ENCODE peak calls at places on chromosomes 7 and 10, in ten cellular contexts. One of them, this sample, is unnamed.

GRCh38 chr7:149199234-149199990 is 4.1 kb downstream of the ZNF282 start:
- DNase-seq in SK-N-SH: no peak
- DNase-seq in fibroblast of lung: peak; percentile 71
- DNase-seq in hepatocyte: no peak
- DNase-seq in H1: no peak
- DNase-seq in endothelial cell of umbilical vein: peak; percentile 40
- DNase-seq in osteoblast: peak; percentile 60
- DNase-seq in neural progenitor cell: no peak
- DNase-seq in HepG2: no peak
- DNase-seq in IMR-90: peak; percentile 37
- DNase-seq in this sample: no peak

GRCh38 chr7:220151-220841 is 27.9 kb downstream of the FAM20C start:
- DNase-seq in neural progenitor cell: peak; percentile 67
- DNase-seq in SK-N-SH: peak; percentile 75
- DNase-seq in IMR-90: no peak
- DNase-seq in H1: no peak
- DNase-seq in endothelial cell of umbilical vein: no peak
- DNase-seq in fibroblast of lung: no peak
- DNase-seq in HepG2: peak; percentile 45
- DNase-seq in osteoblast: no peak
- DNase-seq in hepatocyte: no peak
- DNase-seq in this sample: no peak

GRCh38 chr10:111756541-111757061 is 427.0 kb downstream of the GPAM start:
- DNase-seq in fibroblast of lung: peak; percentile 0
- DNase-seq in hepatocyte: peak; percentile 78
- DNase-seq in HepG2: peak; percentile 46
- DNase-seq in neural progenitor cell: peak; percentile 78
- DNase-seq in endothelial cell of umbilical vein: no peak
- DNase-seq in IMR-90: no peak
- DNase-seq in SK-N-SH: peak; percentile 18
- DNase-seq in osteoblast: peak; percentile 13
- DNase-seq in H1: peak; percentile 44
- DNase-seq in this sample: peak; percentile 84

GRCh38 chr7:41272664-41273063 is 430.2 kb downstream of the INHBA start:
- DNase-seq in osteoblast: no peak
- DNase-seq in HepG2: no peak
- DNase-seq in SK-N-SH: no peak
- DNase-seq in neural progenitor cell: no peak
- DNase-seq in fibroblast of lung: no peak
- DNase-seq in H1: no peak
- DNase-seq in hepatocyte: no peak
- DNase-seq in endothelial cell of umbilical vein: no peak
- DNase-seq in IMR-90: no peak
- DNase-seq in this sample: no peak

GRCh38 chr7:93148135-93148534 is at the start of gene SAMD9L:
- DNase-seq in HepG2: no peak
- DNase-seq in hepatocyte: no peak
- DNase-seq in IMR-90: peak; percentile 28
- DNase-seq in SK-N-SH: no peak
- DNase-seq in endothelial cell of umbilical vein: peak; percentile 51
- DNase-seq in H1: no peak
- DNase-seq in osteoblast: no peak
- DNase-seq in fibroblast of lung: peak; percentile 9
- DNase-seq in neural progenitor cell: no peak
- DNase-seq in this sample: peak; percentile 65

GRCh38 chr10:93894516-93895378 is 969 bp downstream of the SLC35G1 start:
- DNase-seq in HepG2: no peak
- DNase-seq in neural progenitor cell: no peak
- DNase-seq in SK-N-SH: peak; percentile 28
- DNase-seq in osteoblast: peak; percentile 68
- DNase-seq in hepatocyte: no peak
- DNase-seq in IMR-90: peak; percentile 16
- DNase-seq in endothelial cell of umbilical vein: peak; percentile 16
- DNase-seq in fibroblast of lung: no peak
- DNase-seq in H1: no peak
- DNase-seq in this sample: no peak

GRCh38 chr7:101164071-101164840 is 1.1 kb downstream of the VGF start:
- DNase-seq in H1: no peak
- DNase-seq in fibroblast of lung: peak; percentile 73
- DNase-seq in neural progenitor cell: peak; percentile 89
- DNase-seq in IMR-90: peak; percentile 65
- DNase-seq in osteoblast: peak; percentile 96
- DNase-seq in HepG2: no peak
- DNase-seq in endothelial cell of umbilical vein: peak; percentile 38
- DNase-seq in SK-N-SH: peak; percentile 53
- DNase-seq in hepatocyte: peak; percentile 79
- DNase-seq in this sample: no peak

GRCh38 chr10:78752251-78752650 is 316.5 kb upstream of the ZMIZ1 start:
- DNase-seq in IMR-90: no peak
- DNase-seq in H1: no peak
- DNase-seq in fibroblast of lung: no peak
- DNase-seq in SK-N-SH: no peak
- DNase-seq in osteoblast: no peak
- DNase-seq in hepatocyte: no peak
- DNase-seq in HepG2: no peak
- DNase-seq in neural progenitor cell: no peak
- DNase-seq in endothelial cell of umbilical vein: no peak
- DNase-seq in this sample: no peak

GRCh38 chr7:2824678-2825461 is 19.2 kb downstream of the GNA12 start:
- DNase-seq in IMR-90: peak; percentile 37
- DNase-seq in SK-N-SH: no peak
- DNase-seq in HepG2: no peak
- DNase-seq in osteoblast: no peak
- DNase-seq in hepatocyte: no peak
- DNase-seq in H1: peak; percentile 73
- DNase-seq in fibroblast of lung: peak; percentile 78
- DNase-seq in neural progenitor cell: peak; percentile 40
- DNase-seq in endothelial cell of umbilical vein: no peak
- DNase-seq in this sample: peak; percentile 41

GRCh38 chr10:97081621-97082235 is 104.0 kb downstream of the SLIT1 start:
- DNase-seq in neural progenitor cell: peak; percentile 91
- DNase-seq in HepG2: peak; percentile 30
- DNase-seq in H1: peak; percentile 63
- DNase-seq in hepatocyte: peak; percentile 86
- DNase-seq in SK-N-SH: no peak
- DNase-seq in fibroblast of lung: peak; percentile 43
- DNase-seq in IMR-90: peak; percentile 50
- DNase-seq in osteoblast: peak; percentile 86
- DNase-seq in endothelial cell of umbilical vein: peak; percentile 57
- DNase-seq in this sample: peak; percentile 79

GRCh38 chr10:113368660-113369059 is 184.2 kb upstream of the HABP2 start:
- DNase-seq in H1: no peak
- DNase-seq in endothelial cell of umbilical vein: no peak
- DNase-seq in HepG2: no peak
- DNase-seq in IMR-90: no peak
- DNase-seq in fibroblast of lung: no peak
- DNase-seq in SK-N-SH: no peak
- DNase-seq in neural progenitor cell: no peak
- DNase-seq in osteoblast: no peak
- DNase-seq in hepatocyte: no peak
- DNase-seq in this sample: no peak

GRCh38 chr7:155618708-155619633 is 25.5 kb upstream of the RBM33 start:
- DNase-seq in hepatocyte: peak; percentile 84
- DNase-seq in HepG2: peak; percentile 98
- DNase-seq in neural progenitor cell: no peak
- DNase-seq in endothelial cell of umbilical vein: no peak
- DNase-seq in IMR-90: peak; percentile 58
- DNase-seq in H1: no peak
- DNase-seq in osteoblast: no peak
- DNase-seq in SK-N-SH: no peak
- DNase-seq in fibroblast of lung: peak; percentile 45
- DNase-seq in this sample: no peak

GRCh38 chr7:151501676-151502075 is 18.0 kb downstream of the RHEB start:
- DNase-seq in fibroblast of lung: no peak
- DNase-seq in IMR-90: no peak
- DNase-seq in osteoblast: no peak
- DNase-seq in hepatocyte: no peak
- DNase-seq in neural progenitor cell: no peak
- DNase-seq in H1: no peak
- DNase-seq in HepG2: no peak
- DNase-seq in endothelial cell of umbilical vein: no peak
- DNase-seq in SK-N-SH: no peak
- DNase-seq in this sample: no peak

GRCh38 chr7:436367-437128 is 83.1 kb downstream of the PDGFA start:
- DNase-seq in endothelial cell of umbilical vein: no peak
- DNase-seq in IMR-90: no peak
- DNase-seq in H1: no peak
- DNase-seq in hepatocyte: no peak
- DNase-seq in fibroblast of lung: no peak
- DNase-seq in neural progenitor cell: no peak
- DNase-seq in SK-N-SH: no peak
- DNase-seq in osteoblast: no peak
- DNase-seq in HepG2: no peak
- DNase-seq in this sample: no peak

GRCh38 chr10:113087082-113088029 is 137.3 kb downstream of the TCF7L2 start:
- DNase-seq in H1: peak; percentile 76
- DNase-seq in HepG2: peak; percentile 96
- DNase-seq in IMR-90: peak; percentile 100
- DNase-seq in SK-N-SH: no peak
- DNase-seq in endothelial cell of umbilical vein: peak; percentile 99
- DNase-seq in fibroblast of lung: peak; percentile 100
- DNase-seq in hepatocyte: peak; percentile 86
- DNase-seq in neural progenitor cell: no peak
- DNase-seq in osteoblast: peak; percentile 95
- DNase-seq in this sample: no peak

GRCh38 chr7:128940494-128941322 is 3.0 kb downstream of the IRF5 start:
- DNase-seq in endothelial cell of umbilical vein: no peak
- DNase-seq in osteoblast: peak; percentile 76
- DNase-seq in hepatocyte: no peak
- DNase-seq in HepG2: no peak
- DNase-seq in IMR-90: no peak
- DNase-seq in H1: no peak
- DNase-seq in SK-N-SH: peak; percentile 39
- DNase-seq in fibroblast of lung: no peak
- DNase-seq in neural progenitor cell: no peak
- DNase-seq in this sample: peak; percentile 92

GRCh38 chr7:63117-63480 is 129.3 kb upstream of the FAM20C start:
- DNase-seq in neural progenitor cell: no peak
- DNase-seq in IMR-90: no peak
- DNase-seq in H1: no peak
- DNase-seq in SK-N-SH: no peak
- DNase-seq in HepG2: no peak
- DNase-seq in fibroblast of lung: no peak
- DNase-seq in hepatocyte: no peak
- DNase-seq in osteoblast: peak; percentile 26
- DNase-seq in endothelial cell of umbilical vein: no peak
- DNase-seq in this sample: no peak

GRCh38 chr7:44735403-44736165 is 13.1 kb upstream of the ZMIZ2 start:
- DNase-seq in fibroblast of lung: peak; percentile 98
- DNase-seq in IMR-90: peak; percentile 99
- DNase-seq in HepG2: peak; percentile 30
- DNase-seq in endothelial cell of umbilical vein: peak; percentile 92
- DNase-seq in neural progenitor cell: no peak
- DNase-seq in osteoblast: peak; percentile 76
- DNase-seq in hepatocyte: no peak
- DNase-seq in SK-N-SH: no peak
- DNase-seq in H1: no peak
- DNase-seq in this sample: no peak

DNA sequence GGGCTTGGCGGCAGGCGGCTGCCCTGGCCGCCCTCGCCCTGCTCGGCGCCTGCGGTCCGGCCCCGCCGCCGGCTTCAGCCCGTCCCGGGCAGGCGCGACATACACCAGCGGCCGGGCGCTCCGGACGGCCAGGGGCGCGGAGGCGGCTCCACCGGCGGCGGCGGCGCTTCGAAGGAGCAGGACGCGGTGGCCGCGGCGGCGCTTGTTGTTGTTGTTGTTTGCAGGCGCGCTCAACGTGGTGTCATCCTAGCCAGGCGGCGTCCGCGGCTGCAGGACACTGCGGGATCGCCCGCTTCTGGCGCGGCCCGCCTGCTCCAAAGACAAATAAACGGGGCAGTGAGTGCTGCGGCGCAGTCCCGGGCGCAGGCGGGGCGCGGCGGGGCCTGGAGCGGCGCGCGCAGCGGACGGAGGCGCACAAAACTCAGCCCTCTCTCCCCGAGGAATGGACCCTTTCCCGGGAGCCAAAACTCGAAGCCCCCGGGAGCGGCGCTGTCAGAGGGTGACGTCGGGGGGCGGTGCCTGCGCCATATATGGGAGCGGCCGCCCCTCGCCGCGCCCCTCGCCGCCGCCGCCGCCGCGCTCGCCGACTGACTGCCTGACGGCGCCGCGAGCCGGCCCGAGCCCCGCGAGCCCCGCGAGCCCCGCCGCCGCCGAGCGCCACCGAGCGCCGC is at the start of gene EBF3:
- DNase-seq in HepG2: no peak
- DNase-seq in hepatocyte: peak; percentile 82
- DNase-seq in osteoblast: peak; percentile 100
- DNase-seq in H1: no peak
- DNase-seq in neural progenitor cell: peak; percentile 96
- DNase-seq in SK-N-SH: peak; percentile 88
- DNase-seq in fibroblast of lung: peak; percentile 37
- DNase-seq in endothelial cell of umbilical vein: peak; percentile 48
- DNase-seq in IMR-90: peak; percentile 50
- DNase-seq in this sample: no peak
- H3K27me3 ChIP-seq in HepG2: peaks cover 3% of the 10 kb centered on the region
- H3K27me3 ChIP-seq in hepatocyte: peaks cover 90% of the 10 kb centered on the region
- H3K27me3 ChIP-seq in osteoblast: peaks cover 20% of the 10 kb centered on the region
- H3K27me3 ChIP-seq in H1: peaks cover 98% of the 10 kb centered on the region
- H3K27me3 ChIP-seq in neural progenitor cell: peaks cover 98% of the 10 kb centered on the region
- H3K27me3 ChIP-seq in SK-N-SH: peaks cover 69% of the 10 kb centered on the region
- H3K27me3 ChIP-seq in fibroblast of lung: peaks cover 75% of the 10 kb centered on the region
- H3K27me3 ChIP-seq in endothelial cell of umbilical vein: peaks cover 67% of the 10 kb centered on the region
- H3K27me3 ChIP-seq in IMR-90: peaks cover 73% of the 10 kb centered on the region
- H3K27me3 ChIP-seq in this sample: no peaks in the 10 kb centered on the region

GRCh38 chr10:11319990-11320602 is 291.4 kb downstream of the USP6NL start:
- DNase-seq in IMR-90: no peak
- DNase-seq in fibroblast of lung: no peak
- DNase-seq in H1: no peak
- DNase-seq in endothelial cell of umbilical vein: no peak
- DNase-seq in osteoblast: no peak
- DNase-seq in neural progenitor cell: no peak
- DNase-seq in HepG2: no peak
- DNase-seq in SK-N-SH: no peak
- DNase-seq in hepatocyte: no peak
- DNase-seq in this sample: no peak
- H2AFZ ChIP-seq in IMR-90: no peak overlapping the region
- H2AFZ ChIP-seq in fibroblast of lung: no peak overlapping the region
- H2AFZ ChIP-seq in H1: no peak overlapping the region
- H2AFZ ChIP-seq in endothelial cell of umbilical vein: no peak overlapping the region
- H2AFZ ChIP-seq in osteoblast: no peak overlapping the region
- H2AFZ ChIP-seq in neural progenitor cell: no peak overlapping the region
- H2AFZ ChIP-seq in HepG2: no peak overlapping the region
- H2AFZ ChIP-seq in SK-N-SH: no peak overlapping the region
- H2AFZ ChIP-seq in hepatocyte: no peak overlapping the region
- H2AFZ ChIP-seq in this sample: no peak overlapping the region

GRCh38 chr7:106009511-106010226 is 46.6 kb downstream of the CDHR3 start:
- DNase-seq in hepatocyte: peak; percentile 95
- DNase-seq in HepG2: no peak
- DNase-seq in neural progenitor cell: peak; percentile 96
- DNase-seq in fibroblast of lung: peak; percentile 94
- DNase-seq in IMR-90: peak; percentile 98
- DNase-seq in SK-N-SH: peak; percentile 91
- DNase-seq in osteoblast: peak; percentile 96
- DNase-seq in endothelial cell of umbilical vein: peak; percentile 84
- DNase-seq in H1: peak; percentile 88
- DNase-seq in this sample: peak; percentile 79
- H3K4me3 ChIP-seq in hepatocyte: no peak overlapping the region
- H3K4me3 ChIP-seq in HepG2: no peak overlapping the region
- H3K4me3 ChIP-seq in neural progenitor cell: no peak overlapping the region
- H3K4me3 ChIP-seq in fibroblast of lung: no peak overlapping the region
- H3K4me3 ChIP-seq in IMR-90: no peak overlapping the region
- H3K4me3 ChIP-seq in SK-N-SH: no peak overlapping the region
- H3K4me3 ChIP-seq in osteoblast: peak overlapping the region; percentile 48
- H3K4me3 ChIP-seq in endothelial cell of umbilical vein: no peak overlapping the region
- H3K4me3 ChIP-seq in H1: peak overlapping the region; percentile 26
- H3K4me3 ChIP-seq in this sample: no peak overlapping the region

GRCh38 chr10:44978213-44978569 is 418 bp downstream of the DEPP1 start:
- DNase-seq in IMR-90: no peak
- DNase-seq in SK-N-SH: no peak
- DNase-seq in HepG2: no peak
- DNase-seq in endothelial cell of umbilical vein: no peak
- DNase-seq in neural progenitor cell: no peak
- DNase-seq in osteoblast: no peak
- DNase-seq in H1: no peak
- DNase-seq in hepatocyte: no peak
- DNase-seq in fibroblast of lung: no peak
- DNase-seq in this sample: no peak
- H3K27me3 ChIP-seq in IMR-90: no peaks in the 10 kb centered on the region
- H3K27me3 ChIP-seq in SK-N-SH: no peaks in the 10 kb centered on the region
- H3K27me3 ChIP-seq in HepG2: no peaks in the 10 kb centered on the region
- H3K27me3 ChIP-seq in endothelial cell of umbilical vein: no peaks in the 10 kb centered on the region
- H3K27me3 ChIP-seq in neural progenitor cell: peaks cover 23% of the 10 kb centered on the region
- H3K27me3 ChIP-seq in osteoblast: no peaks in the 10 kb centered on the region
- H3K27me3 ChIP-seq in H1: no peaks in the 10 kb centered on the region
- H3K27me3 ChIP-seq in hepatocyte: no peaks in the 10 kb centered on the region
- H3K27me3 ChIP-seq in fibroblast of lung: no peaks in the 10 kb centered on the region
- H3K27me3 ChIP-seq in this sample: no peaks in the 10 kb centered on the region

This sample was measured in Karpas-422.